ENCODE peak calls at places on chromosomes 16 and 17, in seven cellular contexts. P is colonic mucosa; O is heart right ventricle; Z is psoas muscle; X is tibial nerve; C is CD4-positive, alpha-beta memory T cell; T is neural progenitor cell. J is an unnamed sample.

GRCh38 chr17:36529121-36529520 is 5.5 kb downstream of the MYO19 start:
- DNase-seq in P (no peak), O (no peak), Z (no peak), X (no peak), C (no peak), T (no peak), J (no peak)

GRCh38 chr17:9644910-9645751 is at the start of gene USP43:
- DNase-seq in P (peak; percentile 81), O (no peak), Z (no peak), X (no peak), C (no peak), T (peak; percentile 41), J (no peak)

GRCh38 chr17:48153711-48154642 is 46.4 kb downstream of the SNX11 start:
- DNase-seq in P (peak; percentile 74), O (no peak), Z (no peak), X (no peak), C (no peak), T (peak; percentile 72), J (no peak)

GRCh38 chr17:75549246-75550138 is 24.0 kb downstream of the LLGL2 start:
- DNase-seq in P (peak; percentile 93), O (no peak), Z (no peak), X (no peak), C (no peak), T (peak; percentile 82), J (peak; percentile 50)

GRCh38 chr17:47701603-47702002 is 7.6 kb downstream of the TBKBP1 start:
- DNase-seq in P (no peak), O (no peak), Z (no peak), X (no peak), C (no peak), T (peak; percentile 88), J (no peak)

GRCh38 chr17:4555863-4556646 is 871 bp upstream of the MYBBP1A start:
- DNase-seq in P (no peak), O (no peak), Z (peak; percentile 36), X (no peak), C (no peak), T (peak; percentile 48), J (no peak)

GRCh38 chr16:82715833-82716232 is 89.1 kb downstream of the CDH13 start:
- DNase-seq in P (no peak), O (peak; percentile 62), Z (peak; percentile 85), X (no peak), C (no peak), T (no peak), J (no peak)

GRCh38 chr17:27762527-27763305 is 37.6 kb downstream of the NOS2 start:
- DNase-seq in P (peak; percentile 28), O (no peak), Z (no peak), X (no peak), C (no peak), T (peak; percentile 65), J (no peak)

GRCh38 chr16:73248316-73248715 is 200.4 kb upstream of the ZFHX3 start:
- DNase-seq in P (no peak), O (no peak), Z (no peak), X (no peak), C (no peak), T (no peak), J (no peak)

GRCh38 chr16:27779719-27780161 is 229.8 kb downstream of the KATNIP start:
- DNase-seq in P (no peak), O (no peak), Z (no peak), X (peak; percentile 49), C (no peak), T (peak; percentile 84), J (no peak)

GRCh38 chr17:9658593-9659211 is 13.4 kb downstream of the USP43 start:
- DNase-seq in P (peak; percentile 64), O (no peak), Z (no peak), X (no peak), C (no peak), T (no peak), J (no peak)

GRCh38 chr16:1830213-1830612 is 3.2 kb downstream of the FAHD1 start:
- DNase-seq in P (peak; percentile 38), O (no peak), Z (no peak), X (no peak), C (no peak), T (no peak), J (no peak)

GRCh38 chr16:4494746-4495490 is 18.7 kb downstream of the HMOX2 start:
- DNase-seq in P (no peak), O (no peak), Z (no peak), X (no peak), C (no peak), T (no peak), J (no peak)

GRCh38 chr17:48520631-48521045 is 10.2 kb downstream of the HOXB1 start:
- DNase-seq in P (no peak), O (no peak), Z (no peak), X (no peak), C (no peak), T (peak; percentile 68), J (no peak)

GRCh38 chr16:20291807-20292206 is 35.5 kb downstream of the GP2 start:
- DNase-seq in P (no peak), O (no peak), Z (no peak), X (no peak), C (no peak), T (peak; percentile 37), J (no peak)

GRCh38 chr16:56977823-56978430 is 11.4 kb upstream of the NLRC5 start:
- DNase-seq in P (no peak), O (no peak), Z (no peak), X (no peak), C (no peak), T (no peak), J (no peak)

GRCh38 chr17:32777436-32777835 is 99.5 kb downstream of the MYO1D start:
- DNase-seq in P (peak; percentile 29), O (no peak), Z (no peak), X (no peak), C (no peak), T (no peak), J (peak; percentile 37)

GRCh38 chr16:6081320-6081976 is 983.9 kb upstream of the EEF2KMT start:
- DNase-seq in P (peak; percentile 56), O (peak; percentile 3), Z (no peak), X (no peak), C (no peak), T (peak; percentile 59), J (no peak)

GRCh38 chr16:67801889-67802288 is 4.5 kb downstream of the RANBP10 start:
- DNase-seq in P (no peak), O (no peak), Z (no peak), X (no peak), C (peak; percentile 29), T (no peak), J (no peak)

GRCh38 chr17:4261452-4261851 is 2.3 kb downstream of the ANKFY1 start:
- DNase-seq in P (no peak), O (no peak), Z (no peak), X (no peak), C (no peak), T (no peak), J (no peak)

GRCh38 chr17:37743875-37744632 is 805 bp downstream of the HNF1B start:
- DNase-seq in P (peak; percentile 64), O (no peak), Z (no peak), X (no peak), C (no peak), T (peak; percentile 79), J (no peak)

GRCh38 chr16:48607056-48607825 is 2.7 kb downstream of the N4BP1 start:
- DNase-seq in P (peak; percentile 76), O (no peak), Z (no peak), X (no peak), C (no peak), T (peak; percentile 54), J (peak; percentile 97)

GRCh38 chr17:73349138-73349537 is 37.3 kb upstream of the CDC42EP4 start:
- DNase-seq in P (no peak), O (no peak), Z (no peak), X (no peak), C (no peak), T (peak; percentile 86), J (no peak)

GRCh38 chr16:525520-526180 is 1.9 kb upstream of the CAPN15 start:
- DNase-seq in P (no peak), O (no peak), Z (no peak), X (no peak), C (no peak), T (no peak), J (peak; percentile 81)

GRCh38 chr16:11202260-11203091 is 53.5 kb downstream of the SOCS1 start:
- DNase-seq in P (no peak), O (no peak), Z (no peak), X (no peak), C (no peak), T (peak; percentile 23), J (no peak)

GRCh38 chr16:25012525-25012991 is 2.6 kb downstream of the ARHGAP17 start:
- DNase-seq in P (peak; percentile 66), O (no peak), Z (no peak), X (peak; percentile 27), C (no peak), T (no peak), J (no peak)

GRCh38 chr17:31740611-31741082 is 118.4 kb downstream of the COPRS start:
- DNase-seq in P (no peak), O (no peak), Z (no peak), X (no peak), C (no peak), T (no peak), J (no peak)
- H3K27ac ChIP-seq in P (no peak overlapping the region), O (peak overlapping the region; percentile 69), Z (no peak overlapping the region), X (no peak overlapping the region), C (no peak overlapping the region), T (no peak overlapping the region), J (no peak overlapping the region)

DNA sequence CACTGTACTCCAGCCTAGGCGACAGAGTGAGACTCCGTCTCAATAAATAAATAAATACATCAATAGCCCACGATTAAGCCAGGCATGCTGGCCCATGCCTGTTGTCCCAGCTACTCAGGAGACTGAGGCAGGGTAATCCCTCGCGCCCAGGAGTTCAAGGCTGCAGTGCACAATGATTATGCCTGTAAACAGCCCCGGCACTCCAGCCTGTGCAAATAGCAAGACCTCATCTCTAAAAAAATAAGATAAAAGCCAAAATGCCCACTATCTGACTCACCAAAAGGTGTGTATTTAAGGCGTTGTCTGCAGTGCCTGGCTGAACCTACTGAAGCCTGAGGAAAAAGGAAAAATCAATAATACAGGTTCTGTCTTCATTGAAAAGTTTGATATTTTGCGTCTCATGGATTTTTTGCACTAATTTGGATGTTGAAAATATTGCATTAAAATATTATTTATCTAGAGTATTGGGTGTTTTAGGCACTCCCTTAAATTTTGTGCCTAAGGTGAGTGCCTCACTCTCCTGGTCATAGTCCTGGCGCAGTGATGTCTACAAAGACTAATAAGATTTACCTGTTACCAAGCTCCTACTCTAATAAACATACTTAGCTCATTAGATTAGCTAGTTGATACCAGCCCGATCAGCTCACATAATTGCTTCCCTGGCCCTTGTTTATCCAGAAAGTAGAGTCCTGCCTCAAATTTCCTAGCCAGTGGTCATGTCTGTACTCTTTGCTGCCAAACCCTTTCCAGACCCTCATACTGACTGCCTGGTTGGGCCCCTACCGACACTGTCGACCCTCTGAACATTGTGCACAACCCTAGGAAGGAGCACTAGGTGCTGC is 24.7 kb upstream of the TOB1 start:
- DNase-seq in P (no peak), O (no peak), Z (no peak), X (no peak), C (no peak), T (no peak), J (no peak)
- H3K27ac ChIP-seq in P (no peak overlapping the region), O (no peak overlapping the region), Z (no peak overlapping the region), X (peak overlapping the region; percentile 91), C (no peak overlapping the region), T (no peak overlapping the region), J (peak overlapping the region; percentile 42)

GRCh38 chr17:39662551-39663339 is 2.4 kb upstream of the TCAP start:
- DNase-seq in P (peak; percentile 78), O (no peak), Z (no peak), X (no peak), C (no peak), T (no peak), J (no peak)
- H3K27ac ChIP-seq in P (peak overlapping the region; percentile 70), O (peak overlapping the region; percentile 97), Z (peak overlapping the region; percentile 96), X (peak overlapping the region; percentile 64), C (no peak overlapping the region), T (no peak overlapping the region), J (no peak overlapping the region)

GRCh38 chr17:42543190-42544079 is 7.4 kb downstream of the NAGLU start:
- DNase-seq in P (no peak), O (no peak), Z (peak; percentile 71), X (no peak), C (no peak), T (no peak), J (no peak)
- H3K27ac ChIP-seq in P (no peak overlapping the region), O (no peak overlapping the region), Z (peak overlapping the region; percentile 80), X (no peak overlapping the region), C (no peak overlapping the region), T (no peak overlapping the region), J (no peak overlapping the region)

J was measured in epithelial cell of prostate.